ENCODE peak calls at places on chromosome 20, in nine cellular contexts. One of them, this sample, is unnamed.

GRCh38 chr20:3209023-3209945 is at the start of gene ITPA:
- DNase-seq in H9: peak; percentile 67
- DNase-seq in heart left ventricle: peak; percentile 50
- DNase-seq in testis: peak; percentile 63
- DNase-seq in small intestine: peak; percentile 67
- DNase-seq in ovary: peak; percentile 45
- DNase-seq in AG04450: no peak
- DNase-seq in SJSA1: peak; percentile 61
- DNase-seq in neuronal stem cell: peak; percentile 46
- DNase-seq in this sample: peak; percentile 63

GRCh38 chr20:4180355-4180754 is 165.0 kb upstream of the RNF24 start:
- DNase-seq in testis: no peak
- DNase-seq in heart left ventricle: no peak
- DNase-seq in H9: no peak
- DNase-seq in ovary: no peak
- DNase-seq in AG04450: no peak
- DNase-seq in SJSA1: no peak
- DNase-seq in small intestine: no peak
- DNase-seq in neuronal stem cell: no peak
- DNase-seq in this sample: no peak

GRCh38 chr20:378961-379336 is 1.6 kb upstream of the TRIB3 start:
- DNase-seq in heart left ventricle: peak; percentile 9
- DNase-seq in small intestine: no peak
- DNase-seq in testis: no peak
- DNase-seq in SJSA1: no peak
- DNase-seq in AG04450: no peak
- DNase-seq in ovary: no peak
- DNase-seq in neuronal stem cell: no peak
- DNase-seq in H9: no peak
- DNase-seq in this sample: no peak

GRCh38 chr20:63941282-63942060 is 14.7 kb downstream of the UCKL1 start:
- DNase-seq in small intestine: peak; percentile 51
- DNase-seq in AG04450: no peak
- DNase-seq in SJSA1: no peak
- DNase-seq in ovary: no peak
- DNase-seq in H9: peak; percentile 98
- DNase-seq in neuronal stem cell: no peak
- DNase-seq in testis: no peak
- DNase-seq in heart left ventricle: peak; percentile 74
- DNase-seq in this sample: peak; percentile 78

GRCh38 chr20:33568378-33569289 is 78.7 kb downstream of the CBFA2T2 start:
- DNase-seq in SJSA1: no peak
- DNase-seq in testis: no peak
- DNase-seq in H9: peak; percentile 97
- DNase-seq in ovary: peak; percentile 69
- DNase-seq in neuronal stem cell: peak; percentile 41
- DNase-seq in AG04450: no peak
- DNase-seq in heart left ventricle: peak; percentile 42
- DNase-seq in small intestine: peak; percentile 32
- DNase-seq in this sample: no peak

GRCh38 chr20:45538209-45538798 is 978 bp downstream of the WFDC6 start:
- DNase-seq in neuronal stem cell: no peak
- DNase-seq in small intestine: no peak
- DNase-seq in heart left ventricle: no peak
- DNase-seq in H9: peak; percentile 58
- DNase-seq in AG04450: no peak
- DNase-seq in ovary: no peak
- DNase-seq in SJSA1: no peak
- DNase-seq in testis: no peak
- DNase-seq in this sample: no peak

GRCh38 chr20:63750807-63751470 is 11.4 kb downstream of the SLC2A4RG start:
- DNase-seq in testis: no peak
- DNase-seq in ovary: no peak
- DNase-seq in H9: peak; percentile 55
- DNase-seq in neuronal stem cell: no peak
- DNase-seq in heart left ventricle: peak; percentile 18
- DNase-seq in SJSA1: no peak
- DNase-seq in AG04450: no peak
- DNase-seq in small intestine: peak; percentile 33
- DNase-seq in this sample: peak; percentile 61

GRCh38 chr20:46199198-46199597 is 81.1 kb downstream of the CD40 start:
- DNase-seq in small intestine: no peak
- DNase-seq in ovary: no peak
- DNase-seq in H9: peak; percentile 92
- DNase-seq in AG04450: no peak
- DNase-seq in SJSA1: no peak
- DNase-seq in testis: peak; percentile 37
- DNase-seq in neuronal stem cell: peak; percentile 43
- DNase-seq in heart left ventricle: no peak
- DNase-seq in this sample: no peak

GRCh38 chr20:8790442-8791074 is 278.3 kb upstream of the PLCB4 start:
- DNase-seq in H9: no peak
- DNase-seq in AG04450: peak; percentile 15
- DNase-seq in SJSA1: peak; percentile 32
- DNase-seq in heart left ventricle: no peak
- DNase-seq in testis: peak; percentile 51
- DNase-seq in small intestine: peak; percentile 41
- DNase-seq in neuronal stem cell: peak; percentile 29
- DNase-seq in ovary: peak; percentile 40
- DNase-seq in this sample: no peak

GRCh38 chr20:62805365-62805710 is 703 bp downstream of the OGFR start:
- DNase-seq in H9: no peak
- DNase-seq in neuronal stem cell: no peak
- DNase-seq in small intestine: peak; percentile 37
- DNase-seq in ovary: no peak
- DNase-seq in testis: peak; percentile 40
- DNase-seq in heart left ventricle: no peak
- DNase-seq in AG04450: no peak
- DNase-seq in SJSA1: peak; percentile 29
- DNase-seq in this sample: no peak

GRCh38 chr20:38842558-38842981 is 37.1 kb downstream of the PPP1R16B start:
- DNase-seq in heart left ventricle: no peak
- DNase-seq in testis: no peak
- DNase-seq in SJSA1: no peak
- DNase-seq in neuronal stem cell: no peak
- DNase-seq in AG04450: no peak
- DNase-seq in H9: no peak
- DNase-seq in ovary: no peak
- DNase-seq in small intestine: no peak
- DNase-seq in this sample: no peak

DNA sequence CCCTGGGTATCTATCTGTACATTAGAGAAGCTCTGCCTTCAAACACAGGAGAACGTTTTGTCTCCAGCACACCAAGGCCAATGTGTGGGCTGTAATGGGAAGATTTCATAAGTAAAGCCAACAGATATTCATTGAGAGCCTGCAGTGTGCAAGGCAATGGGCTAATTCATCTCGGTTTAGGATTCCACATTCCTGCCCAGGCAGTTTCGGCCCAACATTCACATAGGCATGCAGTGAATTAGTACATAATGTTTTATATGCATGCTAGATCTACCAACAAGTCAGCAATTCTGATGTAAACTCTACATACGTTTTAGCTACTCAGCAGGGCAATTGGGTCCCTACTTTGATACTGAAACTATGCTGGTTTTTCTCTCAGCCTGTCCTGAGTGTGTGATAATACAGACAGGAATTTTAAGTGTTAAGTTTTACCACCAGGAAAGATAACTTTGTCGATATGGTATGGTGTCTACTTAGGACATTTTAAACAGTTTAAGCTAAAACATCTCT is 46.9 kb upstream of the NAA20 start:
- DNase-seq in H9: no peak
- DNase-seq in ovary: no peak
- DNase-seq in AG04450: no peak
- DNase-seq in neuronal stem cell: no peak
- DNase-seq in small intestine: no peak
- DNase-seq in SJSA1: no peak
- DNase-seq in testis: no peak
- DNase-seq in heart left ventricle: no peak
- DNase-seq in this sample: no peak
- H3K27ac ChIP-seq in H9: no peak overlapping the region
- H3K27ac ChIP-seq in ovary: no peak overlapping the region
- H3K27ac ChIP-seq in AG04450: no peak overlapping the region
- H3K27ac ChIP-seq in neuronal stem cell: no peak overlapping the region
- H3K27ac ChIP-seq in small intestine: no peak overlapping the region
- H3K27ac ChIP-seq in SJSA1: no peak overlapping the region
- H3K27ac ChIP-seq in testis: no peak overlapping the region
- H3K27ac ChIP-seq in heart left ventricle: peak overlapping the region; percentile 12
- H3K27ac ChIP-seq in this sample: no peak overlapping the region

GRCh38 chr20:29409833-29410804 is 1847.3 kb upstream of the DEFB115 start:
- DNase-seq in ovary: no peak
- DNase-seq in AG04450: no peak
- DNase-seq in heart left ventricle: no peak
- DNase-seq in testis: peak; percentile 17
- DNase-seq in neuronal stem cell: no peak
- DNase-seq in SJSA1: no peak
- DNase-seq in small intestine: no peak
- DNase-seq in H9: no peak
- DNase-seq in this sample: no peak
- H3K27ac ChIP-seq in ovary: no peak overlapping the region
- H3K27ac ChIP-seq in AG04450: no peak overlapping the region
- H3K27ac ChIP-seq in heart left ventricle: no peak overlapping the region
- H3K27ac ChIP-seq in testis: no peak overlapping the region
- H3K27ac ChIP-seq in neuronal stem cell: no peak overlapping the region
- H3K27ac ChIP-seq in SJSA1: no peak overlapping the region
- H3K27ac ChIP-seq in small intestine: no peak overlapping the region
- H3K27ac ChIP-seq in H9: no peak overlapping the region
- H3K27ac ChIP-seq in this sample: no peak overlapping the region

DNA sequence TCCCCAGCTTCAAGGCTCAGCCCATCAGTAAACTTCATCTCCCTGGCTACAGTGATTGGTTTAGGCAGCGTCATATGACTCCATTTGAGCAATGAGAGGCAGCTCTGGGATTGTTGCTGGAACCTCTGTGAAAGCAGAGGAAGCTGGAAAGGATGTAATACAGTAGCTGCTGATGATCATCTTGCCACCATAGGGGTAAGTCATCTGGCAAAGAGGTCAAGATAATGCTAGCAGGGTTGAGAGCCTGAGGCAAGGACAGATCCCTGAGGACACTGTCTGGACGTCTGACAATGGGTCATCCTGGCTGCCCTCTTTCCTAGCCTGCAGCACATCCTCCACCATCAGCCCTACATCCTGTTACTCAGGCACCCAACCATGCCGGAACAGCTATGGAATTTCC is 25.5 kb upstream of the FKBP1A start:
- DNase-seq in heart left ventricle: no peak
- DNase-seq in ovary: no peak
- DNase-seq in neuronal stem cell: no peak
- DNase-seq in AG04450: no peak
- DNase-seq in small intestine: no peak
- DNase-seq in SJSA1: no peak
- DNase-seq in H9: no peak
- DNase-seq in testis: no peak
- DNase-seq in this sample: no peak
- H3K27ac ChIP-seq in heart left ventricle: no peak overlapping the region
- H3K27ac ChIP-seq in ovary: no peak overlapping the region
- H3K27ac ChIP-seq in neuronal stem cell: no peak overlapping the region
- H3K27ac ChIP-seq in AG04450: no peak overlapping the region
- H3K27ac ChIP-seq in small intestine: no peak overlapping the region
- H3K27ac ChIP-seq in SJSA1: peak overlapping the region; percentile 39
- H3K27ac ChIP-seq in H9: no peak overlapping the region
- H3K27ac ChIP-seq in testis: no peak overlapping the region
- H3K27ac ChIP-seq in this sample: no peak overlapping the region

DNA sequence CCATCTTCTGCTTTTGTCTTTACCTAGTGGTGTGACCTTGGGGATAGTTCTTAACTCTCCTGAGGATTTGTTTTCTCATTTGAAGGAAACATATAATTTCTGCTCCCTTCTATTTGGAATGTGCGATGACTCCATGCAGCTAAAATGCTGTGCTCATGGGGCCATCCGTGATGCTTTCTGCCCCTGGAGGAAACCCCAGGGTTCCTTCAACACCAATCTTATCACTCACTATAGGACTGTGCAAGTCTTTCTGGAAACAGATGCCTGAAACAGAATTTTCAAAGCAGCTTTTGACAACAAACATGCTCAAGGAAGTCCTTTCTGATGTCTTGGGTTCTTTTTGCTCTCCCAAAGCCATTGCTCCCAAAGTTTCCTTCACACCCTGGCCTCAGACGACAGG is 128.8 kb upstream of the GGTLC1 start:
- DNase-seq in SJSA1: no peak
- DNase-seq in H9: no peak
- DNase-seq in ovary: no peak
- DNase-seq in small intestine: no peak
- DNase-seq in heart left ventricle: no peak
- DNase-seq in AG04450: no peak
- DNase-seq in neuronal stem cell: no peak
- DNase-seq in testis: no peak
- DNase-seq in this sample: no peak
- H3K27ac ChIP-seq in SJSA1: peak overlapping the region; percentile 25
- H3K27ac ChIP-seq in H9: no peak overlapping the region
- H3K27ac ChIP-seq in ovary: no peak overlapping the region
- H3K27ac ChIP-seq in small intestine: no peak overlapping the region
- H3K27ac ChIP-seq in heart left ventricle: no peak overlapping the region
- H3K27ac ChIP-seq in AG04450: no peak overlapping the region
- H3K27ac ChIP-seq in neuronal stem cell: no peak overlapping the region
- H3K27ac ChIP-seq in testis: no peak overlapping the region
- H3K27ac ChIP-seq in this sample: no peak overlapping the region

This sample was measured in CD8-positive, alpha-beta memory T cell.